ENCODE peak calls at places on chromosomes 16 and 17, in seven cellular contexts. A is NCI-H1417; D is heart left ventricle; W is fibroblast of lung; Z is HEK293T; F is CD4-positive, CD25-positive, alpha-beta regulatory T cell; G is nephron progenitor cell. C is an unnamed sample.

GRCh38 chr16:29699324-29700219 is 20.6 kb downstream of the QPRT start:
- DNase-seq in A (no peak), D (no peak), F (no peak), W (no peak), Z (no peak), G (no peak), C (no peak)

GRCh38 chr17:32523017-32523680 is 36.4 kb downstream of the CDK5R1 start:
- DNase-seq in D (no peak), F (peak; percentile 78), Z (no peak), G (no peak), A (no peak), W (no peak), C (no peak)

GRCh38 chr17:56926270-56926669 is 12.4 kb upstream of the TRIM25 start:
- DNase-seq in F (no peak), A (no peak), G (no peak), W (no peak), D (no peak), Z (no peak), C (no peak)

GRCh38 chr16:5006348-5007193 is 27.2 kb downstream of the NAGPA start:
- DNase-seq in D (no peak), Z (no peak), F (no peak), A (no peak), G (peak; percentile 20), W (no peak), C (no peak)

GRCh38 chr16:58196898-58197313 is 1.0 kb downstream of the CSNK2A2 start:
- DNase-seq in A (no peak), Z (peak; percentile 17), G (no peak), W (peak; percentile 55), D (no peak), F (no peak), C (peak; percentile 41)

GRCh38 chr16:27639588-27640276 is 89.8 kb downstream of the KATNIP start:
- DNase-seq in F (peak; percentile 56), Z (peak; percentile 65), D (no peak), W (peak; percentile 48), G (peak; percentile 46), A (peak; percentile 5), C (peak; percentile 26)

GRCh38 chr17:75979705-75980187 is 706 bp downstream of the TEN1 start:
- DNase-seq in A (no peak), D (no peak), Z (no peak), F (no peak), G (no peak), W (peak; percentile 85), C (no peak)

GRCh38 chr17:53316073-53316472 is 506.7 kb upstream of the KIF2B start:
- DNase-seq in Z (no peak), A (no peak), D (no peak), F (no peak), W (no peak), G (no peak), C (no peak)

GRCh38 chr16:56512025-56512424 is 7.8 kb downstream of the BBS2 start:
- DNase-seq in G (no peak), D (no peak), A (no peak), F (no peak), Z (no peak), W (no peak), C (no peak)

GRCh38 chr17:78396436-78397335 is 18.2 kb downstream of the PGS1 start:
- DNase-seq in Z (no peak), W (no peak), A (no peak), D (peak; percentile 60), G (no peak), F (no peak), C (no peak)

C was measured in Kasumi-1.